ENCODE peak calls at places on chromosomes 12 and 14, in four cellular contexts. One of them, this sample, is unnamed.

GRCh38 chr12:20194171-20194570 is 174.2 kb upstream of the PDE3A start:
- DNase-seq in GM12878: no peak
- DNase-seq in HepG2: no peak
- DNase-seq in K562: no peak
- DNase-seq in this sample: peak; percentile 87

GRCh38 chr14:77059276-77059934 is 30.9 kb upstream of the IRF2BPL start:
- DNase-seq in HepG2: peak; percentile 51
- DNase-seq in K562: peak; percentile 80
- DNase-seq in GM12878: no peak
- DNase-seq in this sample: peak; percentile 82

GRCh38 chr12:82655751-82656150 is 31.0 kb upstream of the TMTC2 start:
- DNase-seq in HepG2: peak; percentile 3
- DNase-seq in K562: no peak
- DNase-seq in GM12878: no peak
- DNase-seq in this sample: no peak

GRCh38 chr14:70289138-70289537 is 70.3 kb downstream of the COX16 start:
- DNase-seq in K562: peak; percentile 12
- DNase-seq in GM12878: peak; percentile 19
- DNase-seq in HepG2: no peak
- DNase-seq in this sample: no peak

GRCh38 chr12:98238513-98238912 is 276.9 kb upstream of the TMPO start:
- DNase-seq in HepG2: no peak
- DNase-seq in K562: no peak
- DNase-seq in GM12878: no peak
- DNase-seq in this sample: no peak

GRCh38 chr12:106220561-106220960 is 27.3 kb downstream of the CKAP4 start:
- DNase-seq in HepG2: no peak
- DNase-seq in K562: no peak
- DNase-seq in GM12878: no peak
- DNase-seq in this sample: no peak

GRCh38 chr14:69684461-69685183 is 73.2 kb downstream of the SUSD6 start:
- DNase-seq in K562: no peak
- DNase-seq in HepG2: no peak
- DNase-seq in GM12878: no peak
- DNase-seq in this sample: no peak

GRCh38 chr14:36580856-36581831 is 1.3 kb downstream of the NKX2-8 start:
- DNase-seq in GM12878: no peak
- DNase-seq in HepG2: no peak
- DNase-seq in K562: no peak
- DNase-seq in this sample: peak; percentile 83

GRCh38 chr12:26791328-26791791 is 41.6 kb downstream of the ITPR2 start:
- DNase-seq in K562: no peak
- DNase-seq in GM12878: peak; percentile 54
- DNase-seq in HepG2: no peak
- DNase-seq in this sample: no peak

DNA sequence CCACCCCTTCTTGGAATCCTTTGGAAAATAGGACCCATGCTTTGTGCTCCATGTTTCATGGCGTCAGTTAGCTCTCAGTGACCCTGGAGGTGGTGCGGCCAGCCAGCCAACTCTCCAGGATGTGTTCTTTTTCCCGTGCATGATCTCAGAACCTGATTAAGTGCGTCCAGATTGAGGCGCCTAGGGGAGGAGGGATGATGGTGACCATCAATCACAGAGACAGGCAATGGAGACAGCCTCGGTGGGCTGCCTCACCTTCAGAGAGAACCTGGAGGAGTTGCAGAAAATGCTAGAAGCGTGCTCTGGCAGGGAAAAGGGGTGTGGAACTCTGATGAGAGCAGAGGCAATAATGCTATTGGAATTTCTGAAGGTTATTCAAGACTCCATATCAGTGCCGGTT is 53.1 kb upstream of the IGF1 start:
- DNase-seq in K562: no peak
- DNase-seq in HepG2: no peak
- DNase-seq in GM12878: no peak
- DNase-seq in this sample: no peak
- TF ChIP-seq POLR2AphosphoS5 in K562: no peak
- TF ChIP-seq POLR2AphosphoS5 in HepG2: no peak
- TF ChIP-seq POLR2AphosphoS5 in GM12878: no peak
- TF ChIP-seq POLR2AphosphoS5 in this sample: no peak

GRCh38 chr14:51304956-51305355 is 64.9 kb downstream of the TMX1 start:
- DNase-seq in HepG2: no peak
- DNase-seq in GM12878: no peak
- DNase-seq in K562: no peak
- DNase-seq in this sample: no peak
- TF ChIP-seq JUNB in HepG2: no peak
- TF ChIP-seq JUNB in GM12878: no peak
- TF ChIP-seq JUNB in K562: no peak
- TF ChIP-seq JUNB in this sample: no peak

GRCh38 chr12:46402451-46402850 is 29.9 kb upstream of the SLC38A2 start:
- DNase-seq in HepG2: no peak
- DNase-seq in GM12878: no peak
- DNase-seq in K562: no peak
- DNase-seq in this sample: no peak
- TF ChIP-seq REST in HepG2: no peak
- TF ChIP-seq REST in GM12878: no peak
- TF ChIP-seq REST in K562: no peak
- TF ChIP-seq REST in this sample: no peak

GRCh38 chr12:115037830-115038229 is 353.9 kb upstream of the TBX3 start:
- DNase-seq in HepG2: no peak
- DNase-seq in GM12878: no peak
- DNase-seq in K562: no peak
- DNase-seq in this sample: no peak
- TF ChIP-seq POLR2AphosphoS5 in HepG2: no peak
- TF ChIP-seq POLR2AphosphoS5 in GM12878: no peak
- TF ChIP-seq POLR2AphosphoS5 in K562: no peak
- TF ChIP-seq POLR2AphosphoS5 in this sample: no peak

DNA sequence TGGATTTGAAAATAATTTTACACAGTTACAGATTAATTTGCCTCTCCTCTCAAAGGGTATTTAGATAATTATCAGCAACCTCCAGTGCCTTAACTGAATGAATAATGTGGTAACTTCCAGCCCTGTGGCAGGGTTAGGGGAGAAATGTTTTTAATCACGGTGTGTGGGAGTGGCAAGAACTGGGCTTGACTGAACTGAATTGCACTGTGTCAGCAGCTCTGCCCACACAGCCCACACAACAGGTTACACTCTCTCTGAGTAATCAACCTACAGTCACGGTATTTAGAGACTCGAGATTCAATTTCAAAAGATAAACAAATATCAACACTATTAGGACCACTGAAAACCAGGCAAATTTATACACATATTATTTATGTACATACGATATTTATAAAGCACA is 198.5 kb downstream of the KCNC2 start:
- DNase-seq in K562: no peak
- DNase-seq in HepG2: no peak
- DNase-seq in GM12878: no peak
- DNase-seq in this sample: no peak
- TF ChIP-seq JUNB in K562: no peak
- TF ChIP-seq JUNB in HepG2: no peak
- TF ChIP-seq JUNB in GM12878: no peak
- TF ChIP-seq JUNB in this sample: no peak

GRCh38 chr12:88781909-88782308 is 201.6 kb upstream of the KITLG start:
- DNase-seq in GM12878: no peak
- DNase-seq in HepG2: no peak
- DNase-seq in K562: no peak
- DNase-seq in this sample: no peak

GRCh38 chr12:88784166-88784565 is 203.9 kb upstream of the KITLG start:
- DNase-seq in HepG2: no peak
- DNase-seq in GM12878: no peak
- DNase-seq in K562: no peak
- DNase-seq in this sample: no peak

GRCh38 chr12:88782357-88782756 is 202.1 kb upstream of the KITLG start:
- DNase-seq in K562: no peak
- DNase-seq in HepG2: no peak
- DNase-seq in GM12878: no peak
- DNase-seq in this sample: no peak
- TF ChIP-seq REST in K562: no peak
- TF ChIP-seq REST in HepG2: no peak
- TF ChIP-seq REST in GM12878: no peak
- TF ChIP-seq REST in this sample: no peak

DNA sequence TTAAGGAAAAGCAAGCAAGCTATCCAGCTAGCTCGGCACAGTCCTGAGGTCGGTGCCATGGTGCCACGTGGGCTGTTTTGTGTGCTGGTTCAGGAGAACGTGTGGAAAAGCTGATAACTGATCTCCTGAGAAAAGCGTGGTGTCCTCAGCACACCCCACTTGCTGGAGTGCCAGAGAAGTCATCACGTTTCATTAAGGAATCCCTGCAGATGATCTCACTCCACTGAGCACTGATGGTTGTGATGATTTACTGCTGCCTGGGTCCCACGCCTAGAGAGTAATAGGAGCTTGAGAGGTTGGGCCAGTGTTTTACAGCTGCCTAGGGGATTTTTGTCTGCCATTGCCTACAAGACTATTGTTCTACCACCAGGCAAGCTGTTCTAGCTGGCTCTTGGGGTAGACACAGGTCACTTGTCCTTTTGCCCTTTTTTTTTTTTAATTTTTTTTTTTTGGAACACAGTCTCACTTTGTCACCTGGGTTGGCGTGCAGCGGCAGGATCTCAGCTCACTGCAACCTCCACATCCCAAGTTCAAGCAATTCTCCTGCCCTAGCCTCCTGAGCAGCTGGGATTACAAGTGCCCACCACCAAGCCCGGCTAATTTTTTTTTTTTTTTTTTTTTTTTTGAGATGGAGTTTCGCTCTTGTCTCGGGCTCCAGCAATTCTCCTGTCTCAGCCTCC is 42.3 kb upstream of the EVL start:
- DNase-seq in HepG2: no peak
- DNase-seq in GM12878: no peak
- DNase-seq in K562: peak; percentile 27
- DNase-seq in this sample: no peak
- TF ChIP-seq POLR2AphosphoS5 in HepG2: no peak
- TF ChIP-seq POLR2AphosphoS5 in GM12878: no peak
- TF ChIP-seq POLR2AphosphoS5 in K562: no peak
- TF ChIP-seq POLR2AphosphoS5 in this sample: no peak

DNA sequence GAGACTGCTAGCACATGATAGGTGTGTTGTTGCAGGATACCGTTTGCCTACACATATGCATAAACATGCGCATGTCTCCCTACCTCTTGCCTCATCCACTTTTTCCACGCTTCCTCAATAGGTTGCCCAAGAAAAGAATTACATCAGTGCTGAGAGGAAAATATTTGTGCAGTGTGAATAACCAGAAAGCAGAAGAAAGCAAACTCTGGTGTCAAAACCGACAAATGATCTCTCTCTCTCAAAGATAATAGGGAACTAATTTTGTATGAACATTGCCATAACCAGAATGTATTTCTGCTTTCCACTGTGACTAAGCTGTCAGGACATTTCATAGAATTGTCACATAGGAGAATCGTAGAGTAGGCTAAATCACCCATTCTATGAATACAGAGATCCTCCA is 1.3 kb downstream of the CLEC7A start:
- DNase-seq in GM12878: no peak
- DNase-seq in HepG2: no peak
- DNase-seq in K562: no peak
- DNase-seq in this sample: no peak
- TF ChIP-seq JUNB in GM12878: no peak
- TF ChIP-seq JUNB in HepG2: no peak
- TF ChIP-seq JUNB in K562: no peak
- TF ChIP-seq JUNB in this sample: no peak

GRCh38 chr12:130385193-130385592 is 47.5 kb downstream of the PIWIL1 start:
- DNase-seq in GM12878: no peak
- DNase-seq in HepG2: no peak
- DNase-seq in K562: no peak
- DNase-seq in this sample: no peak
- TF ChIP-seq REST in GM12878: no peak
- TF ChIP-seq REST in HepG2: no peak
- TF ChIP-seq REST in K562: no peak
- TF ChIP-seq REST in this sample: no peak